ENCODE peak calls at places on chromosome 3, in eight cellular contexts. P is hypothalamus; R is epithelial cell of esophagus; W is lower lobe of right lung; K is NCI-H69; Q is activated naive CD4-positive, alpha-beta T cell; H is NCI-H510A; Y is T-helper 2 cell. N is an unnamed sample.

GRCh38 chr3:102866845-102867244 is 432.0 kb downstream of the ZPLD1 start:
- DNase-seq in P (no peak), R (no peak), W (no peak), K (no peak), Q (no peak), H (no peak), Y (no peak), N (no peak)

GRCh38 chr3:32406481-32407408 is 15.1 kb downstream of the CMTM7 start:
- DNase-seq in P (no peak), R (peak; percentile 88), W (no peak), K (peak; percentile 77), Q (no peak), H (no peak), Y (no peak), N (no peak)

GRCh38 chr3:105388199-105388598 is 21.5 kb downstream of the ALCAM start:
- DNase-seq in P (no peak), R (no peak), W (no peak), K (no peak), Q (no peak), H (no peak), Y (no peak), N (no peak)

GRCh38 chr3:159788291-159788690 is 200.3 kb upstream of the IL12A start:
- DNase-seq in P (no peak), R (no peak), W (no peak), K (no peak), Q (no peak), H (no peak), Y (no peak), N (no peak)

GRCh38 chr3:46228259-46229222 is 13.7 kb upstream of the CCR3 start:
- DNase-seq in P (no peak), R (peak; percentile 82), W (no peak), K (no peak), Q (no peak), H (no peak), Y (no peak), N (peak; percentile 87)

GRCh38 chr3:39108309-39108708 is 829 bp downstream of the TTC21A start:
- DNase-seq in P (no peak), R (no peak), W (no peak), K (no peak), Q (no peak), H (no peak), Y (no peak), N (no peak)

GRCh38 chr3:159616234-159616825 is 372.3 kb upstream of the IL12A start:
- DNase-seq in P (no peak), R (peak; percentile 61), W (peak; percentile 58), K (peak; percentile 63), Q (no peak), H (no peak), Y (no peak), N (peak; percentile 78)

GRCh38 chr3:78281381-78281780 is 1241.5 kb downstream of the ROBO2 start:
- DNase-seq in P (no peak), R (no peak), W (peak; percentile 24), K (no peak), Q (no peak), H (no peak), Y (no peak), N (no peak)

GRCh38 chr3:80771085-80771484 is 990.4 kb downstream of the GBE1 start:
- DNase-seq in P (no peak), R (no peak), W (no peak), K (peak; percentile 31), Q (no peak), H (peak; percentile 34), Y (no peak), N (peak; percentile 64)

GRCh38 chr3:76656531-76657070 is 383.3 kb upstream of the ROBO2 start:
- DNase-seq in P (no peak), R (no peak), W (no peak), K (peak; percentile 2), Q (no peak), H (no peak), Y (no peak), N (no peak)

GRCh38 chr3:20406621-20407020 is 220.6 kb upstream of the SGO1 start:
- DNase-seq in P (no peak), R (no peak), W (no peak), K (no peak), Q (no peak), H (no peak), Y (no peak), N (no peak)

GRCh38 chr3:153601422-153601853 is 439.4 kb downstream of the RAP2B start:
- DNase-seq in P (no peak), R (peak; percentile 15), W (no peak), K (peak; percentile 3), Q (no peak), H (no peak), Y (no peak), N (peak; percentile 45)

GRCh38 chr3:98213276-98213675 is 46.8 kb downstream of the OR5H15 start:
- DNase-seq in P (no peak), R (no peak), W (no peak), K (no peak), Q (no peak), H (no peak), Y (no peak), N (no peak)

GRCh38 chr3:189593581-189593980 is 37.6 kb upstream of the TP63 start:
- DNase-seq in P (no peak), R (peak; percentile 18), W (no peak), K (no peak), Q (no peak), H (no peak), Y (no peak), N (no peak)

GRCh38 chr3:196486263-196486662 is 17.3 kb downstream of the RNF168 start:
- DNase-seq in P (no peak), R (peak; percentile 26), W (no peak), K (no peak), Q (no peak), H (no peak), Y (no peak), N (peak; percentile 28)

GRCh38 chr3:178325330-178325729 is 210.9 kb upstream of the KCNMB2 start:
- DNase-seq in P (no peak), R (peak; percentile 27), W (no peak), K (peak; percentile 48), Q (no peak), H (no peak), Y (no peak), N (peak; percentile 61)

N was measured in PC-3.